ENCODE peak calls at places on chromosomes 5 and 9, in ten cellular contexts. One of them, this sample, is unnamed.

GRCh38 chr5:8633706-8634105 is 764.8 kb downstream of the MTRR start:
- DNase-seq in OCI-LY7: no peak
- DNase-seq in CD8-positive, alpha-beta memory T cell: no peak
- DNase-seq in GM23248: peak; percentile 35
- DNase-seq in astrocyte of the spinal cord: peak; percentile 29
- DNase-seq in cardiac muscle cell: peak; percentile 72
- DNase-seq in PC-3: peak; percentile 15
- DNase-seq in tibial nerve: no peak
- DNase-seq in lower lobe of right lung: no peak
- DNase-seq in brain microvascular endothelial cell: peak; percentile 47
- DNase-seq in this sample: peak; percentile 76

GRCh38 chr5:149827501-149827990 is 97.4 kb downstream of the PPARGC1B start:
- DNase-seq in OCI-LY7: no peak
- DNase-seq in CD8-positive, alpha-beta memory T cell: no peak
- DNase-seq in GM23248: no peak
- DNase-seq in astrocyte of the spinal cord: no peak
- DNase-seq in cardiac muscle cell: no peak
- DNase-seq in PC-3: no peak
- DNase-seq in tibial nerve: no peak
- DNase-seq in lower lobe of right lung: no peak
- DNase-seq in brain microvascular endothelial cell: no peak
- DNase-seq in this sample: no peak

GRCh38 chr9:75962186-75963036 is 71.9 kb downstream of the PCSK5 start:
- DNase-seq in OCI-LY7: no peak
- DNase-seq in CD8-positive, alpha-beta memory T cell: no peak
- DNase-seq in GM23248: no peak
- DNase-seq in astrocyte of the spinal cord: peak; percentile 50
- DNase-seq in cardiac muscle cell: no peak
- DNase-seq in PC-3: no peak
- DNase-seq in tibial nerve: peak; percentile 29
- DNase-seq in lower lobe of right lung: peak; percentile 74
- DNase-seq in brain microvascular endothelial cell: no peak
- DNase-seq in this sample: no peak

GRCh38 chr9:32956606-32957005 is 44.8 kb downstream of the APTX start:
- DNase-seq in OCI-LY7: no peak
- DNase-seq in CD8-positive, alpha-beta memory T cell: no peak
- DNase-seq in GM23248: no peak
- DNase-seq in astrocyte of the spinal cord: no peak
- DNase-seq in cardiac muscle cell: no peak
- DNase-seq in PC-3: no peak
- DNase-seq in tibial nerve: no peak
- DNase-seq in lower lobe of right lung: no peak
- DNase-seq in brain microvascular endothelial cell: no peak
- DNase-seq in this sample: no peak

GRCh38 chr9:126125577-126125976 is 201.1 kb upstream of the MVB12B start:
- DNase-seq in OCI-LY7: no peak
- DNase-seq in CD8-positive, alpha-beta memory T cell: no peak
- DNase-seq in GM23248: no peak
- DNase-seq in astrocyte of the spinal cord: no peak
- DNase-seq in cardiac muscle cell: peak; percentile 16
- DNase-seq in PC-3: peak; percentile 29
- DNase-seq in tibial nerve: no peak
- DNase-seq in lower lobe of right lung: no peak
- DNase-seq in brain microvascular endothelial cell: no peak
- DNase-seq in this sample: no peak

GRCh38 chr5:55917402-55918096 is 66.4 kb downstream of the IL31RA start:
- DNase-seq in OCI-LY7: no peak
- DNase-seq in CD8-positive, alpha-beta memory T cell: no peak
- DNase-seq in GM23248: no peak
- DNase-seq in astrocyte of the spinal cord: no peak
- DNase-seq in cardiac muscle cell: no peak
- DNase-seq in PC-3: no peak
- DNase-seq in tibial nerve: no peak
- DNase-seq in lower lobe of right lung: no peak
- DNase-seq in brain microvascular endothelial cell: no peak
- DNase-seq in this sample: no peak

GRCh38 chr9:117919594-117919993 is 215.4 kb downstream of the TLR4 start:
- DNase-seq in OCI-LY7: no peak
- DNase-seq in CD8-positive, alpha-beta memory T cell: no peak
- DNase-seq in GM23248: no peak
- DNase-seq in astrocyte of the spinal cord: no peak
- DNase-seq in cardiac muscle cell: no peak
- DNase-seq in PC-3: no peak
- DNase-seq in tibial nerve: no peak
- DNase-seq in lower lobe of right lung: no peak
- DNase-seq in brain microvascular endothelial cell: no peak
- DNase-seq in this sample: no peak

GRCh38 chr9:36218411-36218901 is 27.7 kb downstream of the CLTA start:
- DNase-seq in OCI-LY7: no peak
- DNase-seq in CD8-positive, alpha-beta memory T cell: no peak
- DNase-seq in GM23248: no peak
- DNase-seq in astrocyte of the spinal cord: no peak
- DNase-seq in cardiac muscle cell: no peak
- DNase-seq in PC-3: no peak
- DNase-seq in tibial nerve: no peak
- DNase-seq in lower lobe of right lung: no peak
- DNase-seq in brain microvascular endothelial cell: no peak
- DNase-seq in this sample: no peak

DNA sequence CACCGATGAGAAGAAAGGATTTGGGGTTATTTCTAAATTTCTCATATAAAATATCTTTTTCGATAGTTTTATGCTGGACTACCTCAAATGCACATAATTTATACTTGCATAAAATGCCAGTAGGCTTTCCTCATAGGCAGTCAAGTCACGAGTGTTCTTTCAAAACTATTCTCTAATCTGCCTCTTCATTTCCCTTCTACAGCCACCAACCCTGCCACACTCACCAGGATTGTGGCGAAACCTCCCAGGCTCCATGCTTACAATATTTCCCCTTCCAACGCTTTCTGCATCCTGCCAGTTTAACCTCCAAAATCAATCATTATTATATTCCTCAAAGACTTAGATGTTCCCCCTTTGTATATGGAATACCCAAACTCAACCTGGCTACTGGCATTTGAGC is 65.4 kb downstream of the FRMD3 start:
- DNase-seq in OCI-LY7: no peak
- DNase-seq in CD8-positive, alpha-beta memory T cell: no peak
- DNase-seq in GM23248: no peak
- DNase-seq in astrocyte of the spinal cord: no peak
- DNase-seq in cardiac muscle cell: peak; percentile 33
- DNase-seq in PC-3: no peak
- DNase-seq in tibial nerve: no peak
- DNase-seq in lower lobe of right lung: peak; percentile 50
- DNase-seq in brain microvascular endothelial cell: no peak
- DNase-seq in this sample: peak; percentile 18
- H3K4me3 ChIP-seq in OCI-LY7: no peak overlapping the region
- H3K4me3 ChIP-seq in CD8-positive, alpha-beta memory T cell: no peak overlapping the region
- H3K4me3 ChIP-seq in GM23248: no peak overlapping the region
- H3K4me3 ChIP-seq in astrocyte of the spinal cord: no peak overlapping the region
- H3K4me3 ChIP-seq in cardiac muscle cell: no peak overlapping the region
- H3K4me3 ChIP-seq in PC-3: no peak overlapping the region
- H3K4me3 ChIP-seq in tibial nerve: no peak overlapping the region
- H3K4me3 ChIP-seq in lower lobe of right lung: no peak overlapping the region
- H3K4me3 ChIP-seq in brain microvascular endothelial cell: no peak overlapping the region
- H3K4me3 ChIP-seq in this sample: no peak overlapping the region

DNA sequence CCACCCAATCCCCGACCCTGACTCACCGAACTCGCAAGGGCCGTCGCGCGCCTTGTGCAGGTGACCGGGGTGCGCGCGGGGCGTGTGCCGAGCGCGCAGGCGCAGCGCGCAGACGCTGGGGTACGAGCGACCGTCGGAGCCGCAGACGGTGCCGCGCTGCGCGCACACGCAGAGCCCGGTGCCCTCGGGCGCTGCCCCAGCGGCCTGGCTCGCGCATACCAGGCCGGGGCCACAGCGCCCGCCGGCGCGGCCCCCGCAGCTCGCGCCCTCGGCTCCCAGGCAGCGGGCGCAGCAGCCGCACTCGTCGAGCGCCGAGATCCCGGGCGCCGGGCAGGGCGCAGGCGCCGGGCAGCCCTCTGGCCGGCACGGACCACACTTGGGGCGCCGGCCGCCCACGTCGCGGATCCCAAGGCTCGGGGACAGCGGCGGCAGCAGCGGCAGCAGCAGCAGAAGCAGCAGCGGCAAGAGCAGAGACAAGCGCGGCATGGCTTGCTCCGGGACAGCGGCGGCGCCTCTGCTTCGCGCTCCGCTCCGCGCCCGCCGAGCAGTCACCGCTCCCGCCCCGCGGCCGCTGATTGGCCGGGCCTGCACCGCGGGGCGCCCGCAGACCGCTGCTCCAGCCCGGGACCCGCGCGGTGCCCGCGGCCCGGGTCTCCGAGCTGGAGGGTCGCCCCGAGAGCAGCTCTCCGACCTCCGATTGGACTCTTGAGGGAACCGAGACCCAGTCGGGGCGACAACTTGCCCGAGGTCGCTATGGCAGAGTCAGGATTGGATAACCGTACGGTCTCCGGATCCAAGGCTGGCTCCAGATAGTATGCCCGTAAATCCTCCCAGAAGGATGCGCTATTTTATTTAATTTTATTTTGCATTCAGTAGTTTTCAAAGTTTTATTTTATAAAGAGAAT is at the start of gene IGFBPL1:
- DNase-seq in OCI-LY7: no peak
- DNase-seq in CD8-positive, alpha-beta memory T cell: no peak
- DNase-seq in GM23248: peak; percentile 55
- DNase-seq in astrocyte of the spinal cord: no peak
- DNase-seq in cardiac muscle cell: peak; percentile 21
- DNase-seq in PC-3: no peak
- DNase-seq in tibial nerve: no peak
- DNase-seq in lower lobe of right lung: no peak
- DNase-seq in brain microvascular endothelial cell: no peak
- DNase-seq in this sample: no peak
- H3K4me3 ChIP-seq in OCI-LY7: no peak within 1 kb of the TSS
- H3K4me3 ChIP-seq in CD8-positive, alpha-beta memory T cell: no peak within 1 kb of the TSS
- H3K4me3 ChIP-seq in GM23248: peak within 1 kb of the TSS; percentile 64
- H3K4me3 ChIP-seq in astrocyte of the spinal cord: peak within 1 kb of the TSS; percentile 13
- H3K4me3 ChIP-seq in cardiac muscle cell: peak within 1 kb of the TSS; percentile 22
- H3K4me3 ChIP-seq in PC-3: no peak within 1 kb of the TSS
- H3K4me3 ChIP-seq in tibial nerve: no peak within 1 kb of the TSS
- H3K4me3 ChIP-seq in lower lobe of right lung: peak within 1 kb of the TSS; percentile 45
- H3K4me3 ChIP-seq in brain microvascular endothelial cell: peak within 1 kb of the TSS; percentile 27
- H3K4me3 ChIP-seq in this sample: no peak within 1 kb of the TSS

DNA sequence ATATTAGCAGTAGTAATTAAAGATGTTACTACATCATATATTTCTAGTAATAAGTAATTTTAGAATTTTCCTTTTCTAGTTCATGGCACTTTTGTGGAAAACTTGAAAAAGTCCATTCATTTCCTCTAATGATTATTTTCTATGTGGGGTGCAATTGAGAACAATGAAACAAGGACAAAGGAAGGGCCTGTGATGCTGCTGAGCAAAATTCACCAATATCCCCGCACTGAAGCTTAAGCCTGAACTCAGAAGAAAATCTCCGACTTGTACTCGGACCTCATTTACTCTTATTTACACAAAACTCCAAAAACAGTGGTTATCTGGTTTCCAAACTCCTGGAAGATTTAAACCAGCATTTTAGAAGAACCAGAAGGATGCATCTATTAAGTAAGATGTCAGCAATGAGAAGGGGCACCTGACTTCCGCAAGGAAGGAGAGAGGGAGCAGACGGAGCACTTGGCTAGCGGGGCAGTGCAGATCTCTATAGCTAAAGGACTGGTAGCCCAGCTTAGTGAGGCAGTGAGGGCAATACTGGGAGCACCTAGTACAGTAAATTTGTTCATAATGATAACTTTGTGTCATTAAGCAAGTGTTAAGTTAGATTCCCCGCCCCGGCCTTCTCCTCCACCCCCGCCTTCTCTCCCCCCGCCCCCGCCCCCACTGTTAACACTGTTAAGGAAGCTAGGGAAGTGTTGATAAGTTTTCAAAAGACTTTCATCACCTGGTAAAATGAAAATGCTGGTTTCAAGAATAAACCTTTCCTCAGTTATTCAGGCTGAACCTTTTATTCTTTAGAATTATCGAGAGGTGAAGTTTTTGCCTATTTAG is 123.3 kb downstream of the ZSWIM6 start:
- DNase-seq in OCI-LY7: no peak
- DNase-seq in CD8-positive, alpha-beta memory T cell: no peak
- DNase-seq in GM23248: no peak
- DNase-seq in astrocyte of the spinal cord: no peak
- DNase-seq in cardiac muscle cell: no peak
- DNase-seq in PC-3: no peak
- DNase-seq in tibial nerve: no peak
- DNase-seq in lower lobe of right lung: no peak
- DNase-seq in brain microvascular endothelial cell: no peak
- DNase-seq in this sample: no peak
- H3K4me3 ChIP-seq in OCI-LY7: no peak overlapping the region
- H3K4me3 ChIP-seq in CD8-positive, alpha-beta memory T cell: no peak overlapping the region
- H3K4me3 ChIP-seq in GM23248: no peak overlapping the region
- H3K4me3 ChIP-seq in astrocyte of the spinal cord: no peak overlapping the region
- H3K4me3 ChIP-seq in cardiac muscle cell: no peak overlapping the region
- H3K4me3 ChIP-seq in PC-3: no peak overlapping the region
- H3K4me3 ChIP-seq in tibial nerve: no peak overlapping the region
- H3K4me3 ChIP-seq in lower lobe of right lung: no peak overlapping the region
- H3K4me3 ChIP-seq in brain microvascular endothelial cell: no peak overlapping the region
- H3K4me3 ChIP-seq in this sample: no peak overlapping the region

GRCh38 chr5:372556-372910 is 51.0 kb downstream of the AHRR start:
- DNase-seq in OCI-LY7: no peak
- DNase-seq in CD8-positive, alpha-beta memory T cell: no peak
- DNase-seq in GM23248: no peak
- DNase-seq in astrocyte of the spinal cord: no peak
- DNase-seq in cardiac muscle cell: no peak
- DNase-seq in PC-3: no peak
- DNase-seq in tibial nerve: no peak
- DNase-seq in lower lobe of right lung: no peak
- DNase-seq in brain microvascular endothelial cell: no peak
- DNase-seq in this sample: no peak

GRCh38 chr5:374631-375335 is 53.3 kb downstream of the AHRR start:
- DNase-seq in OCI-LY7: no peak
- DNase-seq in CD8-positive, alpha-beta memory T cell: no peak
- DNase-seq in GM23248: no peak
- DNase-seq in astrocyte of the spinal cord: no peak
- DNase-seq in cardiac muscle cell: no peak
- DNase-seq in PC-3: no peak
- DNase-seq in tibial nerve: no peak
- DNase-seq in lower lobe of right lung: no peak
- DNase-seq in brain microvascular endothelial cell: no peak
- DNase-seq in this sample: no peak

GRCh38 chr5:372911-373709 is 51.6 kb downstream of the AHRR start:
- DNase-seq in OCI-LY7: no peak
- DNase-seq in CD8-positive, alpha-beta memory T cell: no peak
- DNase-seq in GM23248: no peak
- DNase-seq in astrocyte of the spinal cord: no peak
- DNase-seq in cardiac muscle cell: no peak
- DNase-seq in PC-3: no peak
- DNase-seq in tibial nerve: no peak
- DNase-seq in lower lobe of right lung: no peak
- DNase-seq in brain microvascular endothelial cell: no peak
- DNase-seq in this sample: no peak

GRCh38 chr5:375336-375920 is 53.9 kb downstream of the AHRR start:
- DNase-seq in OCI-LY7: no peak
- DNase-seq in CD8-positive, alpha-beta memory T cell: no peak
- DNase-seq in GM23248: no peak
- DNase-seq in astrocyte of the spinal cord: no peak
- DNase-seq in cardiac muscle cell: no peak
- DNase-seq in PC-3: no peak
- DNase-seq in tibial nerve: no peak
- DNase-seq in lower lobe of right lung: no peak
- DNase-seq in brain microvascular endothelial cell: no peak
- DNase-seq in this sample: no peak

DNA sequence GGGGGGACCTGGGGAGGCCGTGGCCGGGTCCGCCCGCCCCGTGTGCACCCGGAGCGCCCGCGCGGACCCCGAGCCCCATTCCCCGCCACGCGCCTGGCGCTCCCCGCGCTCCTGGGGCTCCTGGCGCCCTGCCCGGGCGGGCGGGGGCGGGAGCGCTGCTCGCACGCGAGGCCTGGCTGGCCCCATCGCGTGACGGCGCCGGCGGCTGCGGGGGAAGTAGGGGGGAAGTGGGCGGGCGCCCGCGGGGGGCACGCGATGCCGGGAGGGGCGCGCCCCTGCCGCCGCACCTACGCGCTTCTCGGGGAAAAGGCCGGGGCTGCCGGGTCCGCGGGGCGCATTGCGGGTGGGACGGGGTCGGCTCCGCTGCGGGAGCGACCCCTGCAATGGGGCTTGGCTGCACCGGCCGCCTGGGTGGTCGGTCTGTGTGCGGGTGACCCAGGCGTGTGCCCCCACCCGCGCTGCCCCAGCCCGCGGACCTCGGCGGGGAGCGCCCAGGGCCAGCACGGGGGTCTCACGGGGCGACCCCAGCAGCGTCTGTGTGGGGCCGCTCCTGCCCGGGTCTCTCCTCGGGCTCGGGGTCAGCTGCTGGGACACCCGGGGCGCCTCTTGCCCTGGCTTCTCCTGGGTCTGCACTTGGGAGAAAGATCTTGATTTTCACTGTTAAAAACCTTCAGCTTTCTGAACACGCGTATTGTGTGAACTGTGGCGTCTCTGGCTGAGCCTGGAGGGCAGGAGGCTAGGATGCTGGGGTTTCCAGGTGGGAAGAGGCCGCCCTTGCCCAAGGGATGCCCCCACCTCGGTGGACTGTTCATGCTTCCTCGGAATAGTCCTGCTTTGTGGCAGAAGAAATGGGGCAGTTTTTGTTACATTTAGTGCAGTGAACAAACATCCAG is 52.4 kb downstream of the AHRR start:
- DNase-seq in OCI-LY7: no peak
- DNase-seq in CD8-positive, alpha-beta memory T cell: no peak
- DNase-seq in GM23248: peak; percentile 93
- DNase-seq in astrocyte of the spinal cord: peak; percentile 46
- DNase-seq in cardiac muscle cell: peak; percentile 73
- DNase-seq in PC-3: peak; percentile 37
- DNase-seq in tibial nerve: no peak
- DNase-seq in lower lobe of right lung: no peak
- DNase-seq in brain microvascular endothelial cell: no peak
- DNase-seq in this sample: peak; percentile 87
- H3K4me3 ChIP-seq in OCI-LY7: no peak overlapping the region
- H3K4me3 ChIP-seq in CD8-positive, alpha-beta memory T cell: no peak overlapping the region
- H3K4me3 ChIP-seq in GM23248: peak overlapping the region; percentile 62
- H3K4me3 ChIP-seq in astrocyte of the spinal cord: peak overlapping the region; percentile 18
- H3K4me3 ChIP-seq in cardiac muscle cell: peak overlapping the region; percentile 26
- H3K4me3 ChIP-seq in PC-3: no peak overlapping the region
- H3K4me3 ChIP-seq in tibial nerve: no peak overlapping the region
- H3K4me3 ChIP-seq in lower lobe of right lung: peak overlapping the region; percentile 53
- H3K4me3 ChIP-seq in brain microvascular endothelial cell: peak overlapping the region; percentile 17
- H3K4me3 ChIP-seq in this sample: no peak overlapping the region